ENCODE peak calls at places on chromosome 3, in four cellular contexts. H, L, J and Y are unnamed samples.

GRCh38 chr3:148971819-148972218 is 19.5 kb upstream of the GYG1 start:
- DNase-seq in J (no peak), H (no peak), L (no peak), Y (no peak)

GRCh38 chr3:126315916-126316514 is 41.2 kb downstream of the KLF15 start:
- DNase-seq in J (no peak), L (no peak), H (no peak), Y (no peak)

GRCh38 chr3:122005033-122005565 is 16.9 kb downstream of the ILDR1 start:
- DNase-seq in L (peak; percentile 46), H (peak; percentile 74), J (no peak), Y (no peak)

GRCh38 chr3:141076821-141077571 is 25.8 kb downstream of the SPSB4 start:
- DNase-seq in J (no peak), H (no peak), L (no peak), Y (peak; percentile 57)

GRCh38 chr3:80374423-80374822 is 606.6 kb upstream of the ROBO1 start:
- DNase-seq in L (no peak), J (no peak), H (no peak), Y (no peak)

GRCh38 chr3:104887069-104887468 is 479.6 kb upstream of the ALCAM start:
- DNase-seq in L (no peak), J (no peak), H (no peak), Y (no peak)

GRCh38 chr3:67048067-67048715 is 50.1 kb downstream of the KBTBD8 start:
- DNase-seq in H (peak; percentile 47), L (no peak), J (no peak), Y (no peak)

GRCh38 chr3:13420817-13421755 is 964 bp upstream of the NUP210 start:
- DNase-seq in H (peak; percentile 57), J (no peak), L (peak; percentile 69), Y (no peak)

GRCh38 chr3:127820221-127820870 is 2.0 kb downstream of the MGLL start:
- DNase-seq in H (peak; percentile 41), J (no peak), L (no peak), Y (peak; percentile 39)

GRCh38 chr3:99638244-99638948 is at the start of gene COL8A1:
- DNase-seq in L (no peak), H (no peak), J (no peak), Y (peak; percentile 38)

GRCh38 chr3:25376346-25376745 is 51.7 kb upstream of the RARB start:
- DNase-seq in H (no peak), J (no peak), L (no peak), Y (no peak)

GRCh38 chr3:17039579-17039978 is 154.8 kb downstream of the PLCL2 start:
- DNase-seq in L (no peak), H (no peak), J (no peak), Y (no peak)

GRCh38 chr3:146968204-146968651 is 363.1 kb upstream of the PLSCR5 start:
- DNase-seq in L (no peak), J (no peak), H (no peak), Y (no peak)

GRCh38 chr3:18531662-18532061 is 106.5 kb upstream of the SATB1 start:
- DNase-seq in J (no peak), H (no peak), L (no peak), Y (no peak)

GRCh38 chr3:32220006-32220405 is 18.5 kb upstream of the CMTM8 start:
- DNase-seq in H (no peak), J (no peak), L (no peak), Y (no peak)

GRCh38 chr3:34374521-34374920 is 576.1 kb downstream of the PDCD6IP start:
- DNase-seq in L (no peak), J (no peak), H (no peak), Y (no peak)

GRCh38 chr3:12239301-12239700 is 49.6 kb upstream of the PPARG start:
- DNase-seq in H (no peak), L (no peak), J (no peak), Y (no peak)

GRCh38 chr3:21017115-21017852 is 733.7 kb downstream of the ZNF385D start:
- DNase-seq in H (no peak), L (no peak), J (no peak), Y (no peak)

GRCh38 chr3:21020043-21020442 is 731.0 kb downstream of the ZNF385D start:
- DNase-seq in L (no peak), H (no peak), J (no peak), Y (no peak)

GRCh38 chr3:21024563-21024962 is 726.4 kb downstream of the ZNF385D start:
- DNase-seq in J (no peak), H (no peak), L (no peak), Y (no peak)

DNA sequence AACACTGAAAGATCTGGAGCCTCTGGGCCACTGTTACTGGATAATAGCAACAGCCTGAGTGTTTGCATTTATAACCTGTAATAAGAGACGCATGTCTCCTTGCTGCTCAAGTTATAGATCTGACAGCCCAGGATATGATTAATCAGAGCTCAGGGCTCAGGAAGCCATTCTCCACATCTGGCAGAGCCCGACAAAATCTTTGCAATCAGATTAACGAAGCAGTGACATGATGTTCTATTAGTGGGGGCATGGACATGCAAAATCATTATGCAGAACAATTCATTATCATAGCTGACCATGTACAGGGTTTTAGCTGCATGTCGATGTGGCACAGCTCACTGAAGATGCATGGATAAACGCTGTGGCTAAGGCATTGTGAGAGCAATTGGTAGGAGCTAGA is 730.3 kb downstream of the ZNF385D start:
- DNase-seq in L (no peak), H (no peak), J (no peak), Y (no peak)
- TF ChIP-seq BHLHE40 in L (no peak), H (no peak), J (no peak), Y (no peak)

GRCh38 chr3:114928989-114929620 is 218.0 kb downstream of the ZBTB20 start:
- DNase-seq in J (no peak), H (no peak), L (no peak), Y (no peak)

GRCh38 chr3:114933407-114933806 is 213.7 kb downstream of the ZBTB20 start:
- DNase-seq in L (no peak), J (no peak), H (no peak), Y (no peak)

DNA sequence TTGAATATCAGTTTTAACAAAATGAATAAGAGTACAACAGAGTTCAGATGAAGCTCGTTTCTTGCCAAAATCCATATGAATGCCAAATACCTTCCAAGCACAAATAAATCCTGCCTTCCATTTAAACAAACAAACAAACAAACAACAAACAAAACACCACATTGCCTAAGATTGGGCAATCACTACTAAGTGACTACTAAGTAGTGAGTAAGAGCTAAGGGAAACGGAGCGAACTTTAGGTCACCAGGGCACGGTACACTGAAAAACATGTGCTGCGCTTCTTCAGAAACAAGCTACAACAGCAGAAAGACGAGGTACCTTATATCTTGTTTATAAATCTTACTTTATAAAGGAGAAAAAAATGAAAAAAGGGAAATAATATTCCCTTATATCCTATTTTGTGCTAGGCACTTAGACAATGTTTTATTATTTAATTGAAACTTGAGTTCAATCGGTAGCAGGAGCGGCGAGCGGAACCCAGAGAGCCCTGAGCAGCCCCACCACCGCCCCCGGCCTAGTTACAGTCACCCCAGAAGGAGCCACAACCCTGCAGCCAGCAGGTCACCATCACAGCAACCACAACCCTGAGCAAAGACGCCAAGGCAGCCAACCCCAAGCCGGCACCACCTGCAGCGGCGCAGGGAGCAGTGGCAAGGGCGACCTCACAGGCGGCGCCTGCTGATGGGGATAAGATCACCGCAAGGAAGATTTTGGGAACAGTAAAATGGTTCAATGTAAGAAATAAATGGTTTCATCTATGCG is 216.9 kb downstream of the ZBTB20 start:
- DNase-seq in L (no peak), H (no peak), J (no peak), Y (no peak)
- TF ChIP-seq FOXK2 in L (no peak), H (no peak), J (no peak), Y (no peak)

GRCh38 chr3:111210003-111210699 is 138.5 kb downstream of the NECTIN3 start:
- DNase-seq in J (no peak), L (no peak), H (no peak), Y (no peak)
- TF ChIP-seq BHLHE40 in J (no peak), L (no peak), H (no peak), Y (no peak)

GRCh38 chr3:108103971-108104797 is 13.4 kb upstream of the CD47 start:
- DNase-seq in L (peak; percentile 65), H (no peak), J (no peak), Y (no peak)
- TF ChIP-seq FOXK2 in L (no peak), H (no peak), J (no peak), Y (no peak)

GRCh38 chr3:47491777-47492176 is 16.0 kb upstream of the SCAP start:
- DNase-seq in L (no peak), J (no peak), H (no peak), Y (no peak)
- TF ChIP-seq BHLHE40 in L (no peak), J (no peak), H (no peak), Y (no peak)

DNA sequence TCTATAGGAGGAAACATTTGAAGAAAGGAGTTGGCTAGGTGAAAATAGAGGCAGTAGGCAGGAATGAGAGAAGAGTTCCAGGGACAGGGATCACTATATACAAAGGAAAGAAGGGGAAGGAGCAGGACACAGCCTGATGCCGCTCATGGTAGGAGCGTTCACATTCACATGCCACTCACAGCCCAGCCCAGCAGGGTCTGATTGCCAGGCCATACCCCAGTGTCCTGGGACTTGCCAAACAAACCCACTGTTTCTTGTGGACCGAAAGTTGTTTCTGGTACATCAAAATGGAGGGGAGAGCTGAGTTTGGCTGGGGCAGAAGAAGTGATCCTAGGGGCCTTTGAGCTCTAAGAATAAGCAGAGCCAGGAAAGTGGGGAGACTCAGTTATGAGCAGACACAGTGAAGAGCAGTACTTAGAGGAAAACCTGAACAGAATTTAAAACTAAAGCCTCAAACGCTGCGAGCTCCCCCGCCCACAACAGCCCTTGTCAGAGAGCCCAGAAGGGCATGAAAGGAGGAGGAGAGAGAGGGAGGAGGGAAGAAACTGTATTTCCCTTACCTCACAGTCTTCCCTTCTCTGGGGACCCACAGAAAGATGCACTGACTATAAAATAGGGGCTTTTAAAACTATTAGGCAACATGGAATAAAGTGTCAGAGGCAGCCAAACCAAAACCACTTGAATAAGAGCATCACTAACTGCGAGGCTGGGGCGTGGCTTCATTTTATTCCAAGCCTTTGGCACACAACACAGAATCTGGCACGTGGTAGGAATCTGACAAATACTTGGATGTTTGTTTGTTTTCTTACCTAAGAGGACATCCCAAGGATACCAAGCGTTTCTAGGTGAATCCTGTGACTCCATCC is 129.0 kb downstream of the RPL22L1 start:
- DNase-seq in H (no peak), J (no peak), L (no peak), Y (no peak)
- TF ChIP-seq FOXK2 in H (no peak), J (no peak), L (no peak), Y (no peak)

GRCh38 chr3:172592898-172593669 is 69.9 kb upstream of the TNFSF10 start:
- DNase-seq in L (no peak), H (no peak), J (no peak), Y (no peak)
- TF ChIP-seq BHLHE40 in L (no peak), H (no peak), J (no peak), Y (no peak)

DNA sequence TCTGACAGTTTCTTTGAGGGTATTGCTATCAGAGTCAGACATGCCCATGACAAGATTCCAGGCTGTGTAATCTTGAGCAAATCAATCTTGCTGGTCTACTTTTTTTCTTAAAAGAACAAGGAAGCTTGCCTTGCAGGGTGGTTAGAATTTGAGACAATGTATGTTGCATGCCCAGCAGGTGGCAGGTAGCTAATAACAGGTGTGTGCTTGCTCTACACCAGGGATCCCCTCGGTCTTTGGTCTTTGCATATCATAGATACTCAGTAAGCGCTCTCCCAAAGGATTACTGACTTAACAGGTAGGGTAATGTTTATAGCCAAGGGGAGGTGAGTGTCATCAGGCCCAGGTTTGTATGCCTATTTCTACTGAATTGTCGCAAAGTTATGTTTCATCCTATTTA is 37.3 kb downstream of the CACNA1D start:
- DNase-seq in J (no peak), H (no peak), L (no peak), Y (no peak)
- TF ChIP-seq FOXK2 in J (no peak), H (no peak), L (no peak), Y (no peak)